ENCODE peak calls at places on chromosomes 2 and 18, in four cellular contexts. P is CD4-positive, alpha-beta T cell; X is GM10248; U is HCT116. B is an unnamed sample.

GRCh38 chr2:15627842-15628684 is 36.4 kb downstream of the DDX1 start:
- DNase-seq in P (no peak), X (no peak), U (no peak), B (no peak)

GRCh38 chr18:74226666-74227065 is 65.1 kb downstream of the CYB5A start:
- DNase-seq in P (no peak), X (no peak), U (no peak), B (no peak)

GRCh38 chr2:182300603-182301002 is 126.2 kb downstream of the PDE1A start:
- DNase-seq in P (no peak), X (no peak), U (no peak), B (no peak)

GRCh38 chr18:14100503-14101286 is 31.5 kb downstream of the ZNF519 start:
- DNase-seq in P (no peak), X (no peak), U (no peak), B (no peak)

GRCh38 chr2:238771193-238771592 is 76.7 kb upstream of the TWIST2 start:
- DNase-seq in P (no peak), X (no peak), U (no peak), B (no peak)

GRCh38 chr2:52879561-52879960 is 888.0 kb upstream of the CHAC2 start:
- DNase-seq in P (no peak), X (no peak), U (no peak), B (no peak)

GRCh38 chr2:47313141-47313691 is 89.7 kb upstream of the MSH2 start:
- DNase-seq in P (no peak), X (no peak), U (peak; percentile 50), B (peak; percentile 65)

GRCh38 chr2:227033471-227034148 is 130.4 kb downstream of the COL4A4 start:
- DNase-seq in P (no peak), X (peak; percentile 60), U (peak; percentile 4), B (peak; percentile 12)

GRCh38 chr18:10971717-10972116 is 177.7 kb downstream of the PIEZO2 start:
- DNase-seq in P (no peak), X (no peak), U (no peak), B (no peak)

GRCh38 chr2:156338578-156338977 is 6.1 kb upstream of the NR4A2 start:
- DNase-seq in P (no peak), X (no peak), U (no peak), B (no peak)

GRCh38 chr2:110682872-110683271 is 5.0 kb upstream of the BUB1 start:
- DNase-seq in P (no peak), X (no peak), U (no peak), B (no peak)

GRCh38 chr2:696999-697627 is 19.9 kb upstream of the TMEM18 start:
- DNase-seq in P (no peak), X (no peak), U (peak; percentile 31), B (no peak)

GRCh38 chr2:119158563-119159347 is at the start of gene C1QL2:
- DNase-seq in P (no peak), X (no peak), U (no peak), B (peak; percentile 10)
- TF ChIP-seq CTCF in P (no peak), X (no peak), U (no peak), B (peak; percentile 4)

GRCh38 chr2:71995067-71995665 is 152.5 kb downstream of the CYP26B1 start:
- DNase-seq in P (no peak), X (no peak), U (peak; percentile 27), B (peak; percentile 8)
- TF ChIP-seq CTCF in P (no peak), X (no peak), U (peak; percentile 99), B (peak; percentile 18)

GRCh38 chr2:135532581-135532980 is 1.3 kb downstream of the R3HDM1 start:
- DNase-seq in P (no peak), X (no peak), U (no peak), B (no peak)

GRCh38 chr2:135528006-135528405 is 3.0 kb downstream of the ZRANB3 start:
- DNase-seq in P (no peak), X (no peak), U (no peak), B (peak; percentile 35)

GRCh38 chr2:135530313-135531230 is at the start of gene ZRANB3:
- DNase-seq in P (peak; percentile 89), X (peak; percentile 87), U (peak; percentile 97), B (peak; percentile 99)

GRCh38 chr2:135525786-135526185 is 5.2 kb downstream of the ZRANB3 start:
- DNase-seq in P (no peak), X (no peak), U (no peak), B (no peak)

DNA sequence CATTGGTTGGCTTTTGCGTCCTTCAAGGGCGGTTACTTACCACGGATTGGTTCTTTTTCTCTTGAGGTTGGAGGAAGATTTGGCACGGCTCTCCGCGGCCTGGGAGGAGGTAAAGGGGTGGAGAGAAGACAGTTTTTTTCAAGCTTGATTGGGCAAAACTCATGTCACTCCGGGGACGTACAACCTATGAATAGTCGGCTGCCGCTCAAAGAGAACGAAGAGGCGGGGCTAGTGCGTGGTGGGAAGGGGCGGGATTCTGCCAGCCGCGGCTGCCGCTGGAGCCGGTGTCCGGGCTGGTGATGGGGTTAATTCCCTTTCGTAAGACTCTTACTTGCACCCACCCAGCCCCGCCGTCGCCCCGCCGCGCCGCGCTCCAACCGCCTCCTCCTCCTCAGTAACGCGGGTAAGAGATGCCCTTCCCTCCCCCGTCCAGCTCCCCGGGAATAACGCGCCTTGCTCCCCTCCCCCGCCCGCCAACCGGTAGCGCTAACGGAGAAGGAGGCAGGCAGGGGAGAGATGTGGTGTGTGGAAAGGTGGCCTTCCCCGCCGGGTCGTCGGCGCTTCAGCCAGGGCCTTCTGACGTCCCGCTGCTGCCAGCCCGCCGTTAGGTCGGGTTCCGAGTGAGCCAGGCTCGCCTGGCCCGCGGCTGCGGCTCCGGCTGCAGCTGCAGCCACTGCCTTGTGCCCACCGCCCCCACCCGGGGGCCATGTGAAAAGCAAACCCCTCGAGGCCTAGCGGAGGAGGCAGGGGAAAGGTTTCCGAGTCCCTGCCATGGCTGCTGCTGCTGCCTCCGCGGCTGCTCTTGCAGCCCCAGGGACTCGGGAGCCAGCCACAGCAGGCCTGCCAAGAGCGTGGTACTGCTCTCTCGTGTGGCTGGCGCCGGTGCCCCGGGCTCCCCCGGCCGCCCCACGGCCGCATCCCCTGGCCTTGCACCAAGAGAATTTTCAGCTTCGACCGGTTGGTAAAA is at the start of gene R3HDM1:
- DNase-seq in P (peak; percentile 93), X (peak; percentile 97), U (peak; percentile 100), B (peak; percentile 100)
- TF ChIP-seq CTCF in P (no peak), X (peak; percentile 35), U (no peak), B (peak; percentile 26)

GRCh38 chr2:96528680-96529375 is 7.7 kb upstream of the ARID5A start:
- DNase-seq in P (no peak), X (no peak), U (no peak), B (no peak)

GRCh38 chr2:96527990-96528679 is 8.4 kb upstream of the ARID5A start:
- DNase-seq in P (peak; percentile 67), X (no peak), U (no peak), B (no peak)

GRCh38 chr2:96526615-96527014 is 9.9 kb upstream of the ARID5A start:
- DNase-seq in P (no peak), X (no peak), U (no peak), B (no peak)

GRCh38 chr2:96526101-96526591 is 10.4 kb upstream of the ARID5A start:
- DNase-seq in P (no peak), X (no peak), U (no peak), B (no peak)

GRCh38 chr2:96527052-96527964 is 9.2 kb upstream of the ARID5A start:
- DNase-seq in P (peak; percentile 48), X (peak; percentile 83), U (no peak), B (no peak)
- TF ChIP-seq CTCF in P (peak; percentile 43), X (peak; percentile 29), U (no peak), B (peak; percentile 22)

GRCh38 chr2:175008801-175009495 is 3.8 kb upstream of the CHN1 start:
- DNase-seq in P (no peak), X (no peak), U (no peak), B (no peak)

GRCh38 chr2:175010848-175011254 is 5.7 kb upstream of the CHN1 start:
- DNase-seq in P (no peak), X (no peak), U (no peak), B (no peak)

GRCh38 chr2:175011505-175011904 is 6.3 kb upstream of the CHN1 start:
- DNase-seq in P (no peak), X (no peak), U (no peak), B (no peak)

GRCh38 chr2:175008009-175008408 is 2.8 kb upstream of the CHN1 start:
- DNase-seq in P (no peak), X (no peak), U (no peak), B (no peak)

GRCh38 chr2:175009917-175010621 is 4.9 kb upstream of the CHN1 start:
- DNase-seq in P (no peak), X (no peak), U (no peak), B (no peak)
- TF ChIP-seq CTCF in P (no peak), X (no peak), U (no peak), B (no peak)

GRCh38 chr2:9517118-9517782 is 38.4 kb downstream of the ADAM17 start:
- DNase-seq in P (no peak), X (no peak), U (no peak), B (no peak)
- TF ChIP-seq CTCF in P (no peak), X (no peak), U (no peak), B (no peak)